ENCODE peak calls at places on chromosomes 12 and 14, in eight cellular contexts. One of them, this sample, is unnamed.

GRCh38 chr12:128863957-128864356 is 10.7 kb downstream of the GLT1D1 start:
- DNase-seq in PC-9: no peak
- DNase-seq in GM06990: no peak
- DNase-seq in lower leg skin: no peak
- DNase-seq in AG09309: no peak
- DNase-seq in A549: no peak
- DNase-seq in heart right ventricle: no peak
- DNase-seq in ovary: no peak
- DNase-seq in this sample: no peak

GRCh38 chr12:49706351-49707126 is 666 bp downstream of the FMNL3 start:
- DNase-seq in A549: no peak
- DNase-seq in GM06990: peak; percentile 49
- DNase-seq in ovary: peak; percentile 58
- DNase-seq in lower leg skin: peak; percentile 15
- DNase-seq in AG09309: no peak
- DNase-seq in PC-9: no peak
- DNase-seq in heart right ventricle: peak; percentile 28
- DNase-seq in this sample: no peak

GRCh38 chr14:104746951-104747481 is 5.9 kb upstream of the SIVA1 start:
- DNase-seq in PC-9: no peak
- DNase-seq in ovary: no peak
- DNase-seq in AG09309: no peak
- DNase-seq in heart right ventricle: no peak
- DNase-seq in A549: no peak
- DNase-seq in lower leg skin: no peak
- DNase-seq in GM06990: no peak
- DNase-seq in this sample: no peak

GRCh38 chr14:74867673-74868072 is 8.3 kb downstream of the PROX2 start:
- DNase-seq in lower leg skin: peak; percentile 41
- DNase-seq in GM06990: no peak
- DNase-seq in PC-9: no peak
- DNase-seq in A549: no peak
- DNase-seq in heart right ventricle: peak; percentile 20
- DNase-seq in ovary: no peak
- DNase-seq in AG09309: no peak
- DNase-seq in this sample: no peak

GRCh38 chr12:40215977-40216376 is 8.8 kb upstream of the LRRK2 start:
- DNase-seq in heart right ventricle: no peak
- DNase-seq in lower leg skin: no peak
- DNase-seq in A549: no peak
- DNase-seq in GM06990: no peak
- DNase-seq in ovary: no peak
- DNase-seq in AG09309: no peak
- DNase-seq in PC-9: no peak
- DNase-seq in this sample: no peak

GRCh38 chr14:47389520-47389919 is 285.9 kb downstream of the MDGA2 start:
- DNase-seq in AG09309: no peak
- DNase-seq in GM06990: no peak
- DNase-seq in ovary: no peak
- DNase-seq in A549: no peak
- DNase-seq in PC-9: no peak
- DNase-seq in heart right ventricle: no peak
- DNase-seq in lower leg skin: no peak
- DNase-seq in this sample: no peak

GRCh38 chr12:6540181-6540877 is 6.0 kb downstream of the GAPDH start:
- DNase-seq in GM06990: peak; percentile 69
- DNase-seq in A549: peak; percentile 87
- DNase-seq in heart right ventricle: peak; percentile 87
- DNase-seq in lower leg skin: peak; percentile 93
- DNase-seq in PC-9: peak; percentile 87
- DNase-seq in ovary: peak; percentile 89
- DNase-seq in AG09309: peak; percentile 84
- DNase-seq in this sample: no peak

GRCh38 chr14:76964695-76965094 is 63.8 kb downstream of the IRF2BPL start:
- DNase-seq in ovary: no peak
- DNase-seq in GM06990: no peak
- DNase-seq in PC-9: no peak
- DNase-seq in A549: no peak
- DNase-seq in heart right ventricle: no peak
- DNase-seq in lower leg skin: no peak
- DNase-seq in AG09309: no peak
- DNase-seq in this sample: no peak

GRCh38 chr12:68613209-68613904 is 2.7 kb downstream of the RAP1B start:
- DNase-seq in AG09309: no peak
- DNase-seq in lower leg skin: no peak
- DNase-seq in GM06990: no peak
- DNase-seq in ovary: no peak
- DNase-seq in A549: no peak
- DNase-seq in heart right ventricle: no peak
- DNase-seq in PC-9: no peak
- DNase-seq in this sample: no peak

GRCh38 chr12:109538191-109538863 is 35.0 kb downstream of the MMAB start:
- DNase-seq in AG09309: no peak
- DNase-seq in lower leg skin: no peak
- DNase-seq in PC-9: no peak
- DNase-seq in heart right ventricle: no peak
- DNase-seq in A549: no peak
- DNase-seq in ovary: no peak
- DNase-seq in GM06990: no peak
- DNase-seq in this sample: no peak

GRCh38 chr14:95998656-95999055 is 40.5 kb upstream of the C14orf132 start:
- DNase-seq in GM06990: no peak
- DNase-seq in PC-9: no peak
- DNase-seq in heart right ventricle: no peak
- DNase-seq in lower leg skin: no peak
- DNase-seq in A549: no peak
- DNase-seq in ovary: no peak
- DNase-seq in AG09309: peak; percentile 13
- DNase-seq in this sample: no peak

GRCh38 chr12:64025174-64025958 is 180.9 kb downstream of the SRGAP1 start:
- DNase-seq in PC-9: no peak
- DNase-seq in lower leg skin: no peak
- DNase-seq in ovary: no peak
- DNase-seq in heart right ventricle: no peak
- DNase-seq in AG09309: no peak
- DNase-seq in A549: no peak
- DNase-seq in GM06990: no peak
- DNase-seq in this sample: no peak

GRCh38 chr14:45249847-45250575 is 3.0 kb downstream of the MIS18BP1 start:
- DNase-seq in AG09309: peak; percentile 49
- DNase-seq in PC-9: no peak
- DNase-seq in A549: no peak
- DNase-seq in ovary: no peak
- DNase-seq in lower leg skin: peak; percentile 20
- DNase-seq in GM06990: peak; percentile 19
- DNase-seq in heart right ventricle: no peak
- DNase-seq in this sample: no peak

GRCh38 chr12:5461966-5462365 is 30.1 kb downstream of the NTF3 start:
- DNase-seq in heart right ventricle: no peak
- DNase-seq in lower leg skin: no peak
- DNase-seq in PC-9: no peak
- DNase-seq in ovary: no peak
- DNase-seq in A549: no peak
- DNase-seq in GM06990: no peak
- DNase-seq in AG09309: no peak
- DNase-seq in this sample: no peak

GRCh38 chr12:10749700-10750384 is 26.7 kb upstream of the YBX3 start:
- DNase-seq in PC-9: peak; percentile 83
- DNase-seq in heart right ventricle: peak; percentile 87
- DNase-seq in ovary: peak; percentile 89
- DNase-seq in A549: peak; percentile 66
- DNase-seq in GM06990: peak; percentile 37
- DNase-seq in AG09309: peak; percentile 80
- DNase-seq in lower leg skin: peak; percentile 88
- DNase-seq in this sample: peak; percentile 65

GRCh38 chr12:24595652-24596235 is 353.2 kb downstream of the BCAT1 start:
- DNase-seq in AG09309: no peak
- DNase-seq in PC-9: no peak
- DNase-seq in ovary: no peak
- DNase-seq in GM06990: no peak
- DNase-seq in lower leg skin: no peak
- DNase-seq in A549: no peak
- DNase-seq in heart right ventricle: no peak
- DNase-seq in this sample: no peak

GRCh38 chr12:24600559-24600958 is 348.3 kb downstream of the BCAT1 start:
- DNase-seq in lower leg skin: no peak
- DNase-seq in heart right ventricle: no peak
- DNase-seq in ovary: no peak
- DNase-seq in PC-9: no peak
- DNase-seq in A549: no peak
- DNase-seq in AG09309: no peak
- DNase-seq in GM06990: no peak
- DNase-seq in this sample: no peak

GRCh38 chr12:24599737-24600136 is 349.2 kb downstream of the BCAT1 start:
- DNase-seq in GM06990: no peak
- DNase-seq in lower leg skin: no peak
- DNase-seq in AG09309: no peak
- DNase-seq in A549: no peak
- DNase-seq in PC-9: no peak
- DNase-seq in heart right ventricle: no peak
- DNase-seq in ovary: no peak
- DNase-seq in this sample: no peak

GRCh38 chr12:24600996-24601395 is 347.9 kb downstream of the BCAT1 start:
- DNase-seq in PC-9: no peak
- DNase-seq in AG09309: peak; percentile 54
- DNase-seq in heart right ventricle: no peak
- DNase-seq in A549: no peak
- DNase-seq in GM06990: no peak
- DNase-seq in ovary: no peak
- DNase-seq in lower leg skin: no peak
- DNase-seq in this sample: peak; percentile 57

GRCh38 chr12:24596768-24597388 is 352.0 kb downstream of the BCAT1 start:
- DNase-seq in PC-9: no peak
- DNase-seq in AG09309: no peak
- DNase-seq in ovary: no peak
- DNase-seq in heart right ventricle: no peak
- DNase-seq in A549: peak; percentile 15
- DNase-seq in lower leg skin: no peak
- DNase-seq in GM06990: no peak
- DNase-seq in this sample: no peak
- TF ChIP-seq CTCF in PC-9: peak; percentile 67
- TF ChIP-seq CTCF in AG09309: peak; percentile 60
- TF ChIP-seq CTCF in ovary: peak; percentile 44
- TF ChIP-seq CTCF in heart right ventricle: peak; percentile 64
- TF ChIP-seq CTCF in A549: peak; percentile 44
- TF ChIP-seq CTCF in lower leg skin: no peak
- TF ChIP-seq CTCF in GM06990: peak; percentile 54
- TF ChIP-seq CTCF in this sample: peak; percentile 59

GRCh38 chr14:53946404-53947400 is 9.9 kb downstream of the BMP4 start:
- DNase-seq in A549: no peak
- DNase-seq in GM06990: no peak
- DNase-seq in AG09309: no peak
- DNase-seq in ovary: peak; percentile 58
- DNase-seq in lower leg skin: no peak
- DNase-seq in heart right ventricle: no peak
- DNase-seq in PC-9: no peak
- DNase-seq in this sample: no peak

GRCh38 chr14:53948181-53948884 is 8.3 kb downstream of the BMP4 start:
- DNase-seq in PC-9: no peak
- DNase-seq in ovary: no peak
- DNase-seq in GM06990: no peak
- DNase-seq in heart right ventricle: no peak
- DNase-seq in lower leg skin: no peak
- DNase-seq in A549: no peak
- DNase-seq in AG09309: no peak
- DNase-seq in this sample: no peak

GRCh38 chr14:53947452-53948180 is 9.0 kb downstream of the BMP4 start:
- DNase-seq in ovary: no peak
- DNase-seq in heart right ventricle: no peak
- DNase-seq in PC-9: no peak
- DNase-seq in AG09309: no peak
- DNase-seq in A549: no peak
- DNase-seq in GM06990: no peak
- DNase-seq in lower leg skin: no peak
- DNase-seq in this sample: no peak

GRCh38 chr14:53943751-53944083 is 12.9 kb downstream of the BMP4 start:
- DNase-seq in AG09309: no peak
- DNase-seq in heart right ventricle: no peak
- DNase-seq in lower leg skin: no peak
- DNase-seq in ovary: no peak
- DNase-seq in PC-9: no peak
- DNase-seq in A549: no peak
- DNase-seq in GM06990: no peak
- DNase-seq in this sample: no peak

DNA sequence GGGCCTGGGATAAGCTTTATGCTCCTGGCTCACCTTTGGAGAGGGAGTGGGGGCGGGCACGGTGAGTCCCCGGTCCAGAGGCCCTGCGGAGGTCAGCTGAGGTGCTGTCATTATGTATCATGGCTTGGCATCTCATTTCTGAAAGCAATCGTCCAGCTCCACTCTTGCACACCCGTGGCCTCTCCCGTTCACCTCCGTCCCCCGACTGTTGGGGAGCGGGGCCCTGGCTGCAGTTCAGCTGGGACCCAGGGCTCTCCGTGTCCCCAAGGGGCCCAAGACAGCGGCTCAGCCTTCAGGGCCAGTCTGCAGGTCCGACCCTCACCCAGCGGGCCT is 10.6 kb downstream of the BMP4 start:
- DNase-seq in lower leg skin: no peak
- DNase-seq in PC-9: no peak
- DNase-seq in ovary: no peak
- DNase-seq in GM06990: no peak
- DNase-seq in AG09309: no peak
- DNase-seq in heart right ventricle: no peak
- DNase-seq in A549: no peak
- DNase-seq in this sample: no peak
- H3K4me3 ChIP-seq in lower leg skin: no peak overlapping the region
- H3K4me3 ChIP-seq in PC-9: no peak overlapping the region
- H3K4me3 ChIP-seq in ovary: no peak overlapping the region
- H3K4me3 ChIP-seq in GM06990: no peak overlapping the region
- H3K4me3 ChIP-seq in AG09309: no peak overlapping the region
- H3K4me3 ChIP-seq in heart right ventricle: no peak overlapping the region
- H3K4me3 ChIP-seq in A549: no peak overlapping the region
- H3K4me3 ChIP-seq in this sample: no peak overlapping the region

DNA sequence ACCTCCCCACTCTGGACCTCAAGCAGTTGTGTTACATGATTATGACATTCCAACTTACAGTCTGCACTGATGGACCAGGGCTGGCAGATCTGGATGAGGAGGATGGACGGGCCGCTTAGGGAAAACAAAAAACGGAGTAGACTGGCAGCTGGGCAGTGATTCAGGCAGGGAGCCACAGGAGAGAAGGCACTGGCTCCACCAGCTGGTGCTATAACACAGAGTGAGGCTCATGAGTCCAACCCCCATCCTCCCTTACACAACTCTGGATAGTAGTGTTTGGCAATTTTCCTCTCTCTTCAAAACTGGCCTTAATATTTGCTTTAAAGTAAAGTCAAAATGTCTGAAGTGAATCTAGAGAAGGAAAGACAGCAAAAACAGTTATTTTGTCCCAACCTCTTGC is 9.7 kb upstream of the RIC8B start:
- DNase-seq in PC-9: no peak
- DNase-seq in GM06990: no peak
- DNase-seq in AG09309: no peak
- DNase-seq in A549: no peak
- DNase-seq in lower leg skin: no peak
- DNase-seq in heart right ventricle: no peak
- DNase-seq in ovary: peak; percentile 33
- DNase-seq in this sample: no peak
- TF ChIP-seq CTCF in PC-9: no peak
- TF ChIP-seq CTCF in GM06990: no peak
- TF ChIP-seq CTCF in AG09309: no peak
- TF ChIP-seq CTCF in A549: no peak
- TF ChIP-seq CTCF in lower leg skin: no peak
- TF ChIP-seq CTCF in heart right ventricle: peak; percentile 8
- TF ChIP-seq CTCF in ovary: no peak
- TF ChIP-seq CTCF in this sample: no peak

GRCh38 chr12:992647-993046 is 1.6 kb downstream of the ERC1 start:
- DNase-seq in AG09309: no peak
- DNase-seq in PC-9: no peak
- DNase-seq in heart right ventricle: no peak
- DNase-seq in lower leg skin: no peak
- DNase-seq in GM06990: no peak
- DNase-seq in ovary: no peak
- DNase-seq in A549: no peak
- DNase-seq in this sample: no peak
- H3K4me3 ChIP-seq in AG09309: no peak overlapping the region
- H3K4me3 ChIP-seq in PC-9: no peak overlapping the region
- H3K4me3 ChIP-seq in heart right ventricle: peak overlapping the region; percentile 80
- H3K4me3 ChIP-seq in lower leg skin: no peak overlapping the region
- H3K4me3 ChIP-seq in GM06990: no peak overlapping the region
- H3K4me3 ChIP-seq in ovary: no peak overlapping the region
- H3K4me3 ChIP-seq in A549: no peak overlapping the region
- H3K4me3 ChIP-seq in this sample: peak overlapping the region; percentile 69